ENCODE peak calls at places on chromosome 1, in seven cellular contexts. Y, M, P, I, E, J and G are unnamed samples.

GRCh38 chr1:57061369-57061768 is 95.6 kb upstream of the C8B start:
- DNase-seq in Y (no peak), I (peak; percentile 10), J (no peak), P (no peak), M (no peak), E (no peak), G (no peak)

GRCh38 chr1:101207891-101208290 is 28.9 kb upstream of the S1PR1 start:
- DNase-seq in M (no peak), J (no peak), Y (no peak), E (no peak), P (no peak), I (peak; percentile 34), G (no peak)

GRCh38 chr1:179589524-179589923 is 2.1 kb upstream of the TDRD5 start:
- DNase-seq in M (no peak), Y (no peak), I (no peak), P (no peak), E (no peak), J (no peak), G (no peak)

GRCh38 chr1:239987103-239987745 is 104.5 kb upstream of the FMN2 start:
- DNase-seq in J (no peak), I (peak; percentile 55), M (peak; percentile 73), E (no peak), P (peak; percentile 71), Y (no peak), G (no peak)

GRCh38 chr1:180566048-180566447 is 7.3 kb downstream of the OVAAL start:
- DNase-seq in J (no peak), M (no peak), Y (no peak), E (no peak), P (no peak), I (no peak), G (no peak)

GRCh38 chr1:208850441-208850840 is 606.3 kb upstream of the PLXNA2 start:
- DNase-seq in E (no peak), I (no peak), J (no peak), Y (no peak), M (no peak), P (no peak), G (no peak)

GRCh38 chr1:165416876-165417275 is 28.1 kb downstream of the RXRG start:
- DNase-seq in P (no peak), E (no peak), Y (no peak), J (no peak), I (no peak), M (no peak), G (no peak)

GRCh38 chr1:247487057-247487456 is 29.2 kb upstream of the OR2B11 start:
- DNase-seq in P (peak; percentile 71), Y (no peak), M (peak; percentile 21), J (no peak), I (peak; percentile 34), E (no peak), G (no peak)

GRCh38 chr1:200314085-200314750 is 95.6 kb downstream of the ZNF281 start:
- DNase-seq in P (peak; percentile 47), Y (no peak), J (no peak), M (no peak), I (peak; percentile 77), E (no peak), G (no peak)

GRCh38 chr1:66351474-66351873 is 182.5 kb upstream of the SGIP1 start:
- DNase-seq in I (peak; percentile 33), J (no peak), E (no peak), M (no peak), Y (no peak), P (no peak), G (no peak)

GRCh38 chr1:66346873-66347272 is 187.1 kb upstream of the SGIP1 start:
- DNase-seq in I (no peak), Y (no peak), J (no peak), P (no peak), E (no peak), M (no peak), G (no peak)

GRCh38 chr1:66351913-66352312 is 182.0 kb upstream of the SGIP1 start:
- DNase-seq in Y (no peak), P (no peak), I (no peak), M (no peak), J (no peak), E (no peak), G (peak; percentile 29)

GRCh38 chr1:66350001-66350547 is 183.9 kb upstream of the SGIP1 start:
- DNase-seq in I (peak; percentile 34), M (no peak), E (no peak), P (peak; percentile 77), Y (no peak), J (no peak), G (peak; percentile 39)

DNA sequence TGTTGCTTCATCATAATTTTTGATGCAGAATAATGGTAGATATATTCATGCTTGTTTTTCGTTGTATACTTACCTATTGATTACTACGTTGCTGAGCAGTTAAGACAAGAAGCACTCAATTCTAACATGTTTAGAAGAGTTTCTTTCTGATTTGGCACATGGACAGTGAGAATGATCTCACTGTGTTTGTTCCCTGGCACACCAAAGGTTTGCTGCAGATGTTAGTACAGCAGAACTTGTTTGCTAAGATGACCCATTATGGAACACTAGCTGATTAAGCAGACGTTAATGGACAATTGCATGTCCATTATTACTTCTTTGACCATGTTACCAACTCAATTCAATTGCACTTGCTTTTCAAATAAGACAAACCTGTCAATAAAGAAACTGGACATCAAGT is 184.7 kb upstream of the SGIP1 start:
- DNase-seq in E (no peak), J (no peak), P (no peak), Y (no peak), M (no peak), I (no peak), G (no peak)
- H3K27ac ChIP-seq in E (peak overlapping the region; percentile 83), J (peak overlapping the region; percentile 57), P (no peak overlapping the region), Y (no peak overlapping the region), M (no peak overlapping the region), I (no peak overlapping the region), G (peak overlapping the region; percentile 81)

GRCh38 chr1:219928791-219929118 is 398 bp upstream of the SLC30A10 start:
- DNase-seq in Y (no peak), P (no peak), I (no peak), J (no peak), M (no peak), E (no peak), G (no peak)

GRCh38 chr1:219927298-219927955 is 930 bp downstream of the SLC30A10 start:
- DNase-seq in P (no peak), M (no peak), E (no peak), Y (no peak), J (no peak), I (no peak), G (no peak)

GRCh38 chr1:219926363-219926998 is 1.9 kb downstream of the SLC30A10 start:
- DNase-seq in I (no peak), E (no peak), Y (no peak), M (no peak), P (no peak), J (no peak), G (no peak)

GRCh38 chr1:219931033-219931432 is 2.7 kb upstream of the SLC30A10 start:
- DNase-seq in P (no peak), J (no peak), M (no peak), E (no peak), I (no peak), Y (no peak), G (no peak)

GRCh38 chr1:219927956-219928790 is at the start of gene SLC30A10:
- DNase-seq in M (peak; percentile 37), Y (no peak), I (no peak), E (no peak), P (peak; percentile 83), J (no peak), G (no peak)
- H3K4me3 ChIP-seq in M (peak within 1 kb of the TSS; percentile 53), Y (peak within 1 kb of the TSS; percentile 64), I (peak within 1 kb of the TSS; percentile 19), E (peak within 1 kb of the TSS; percentile 37), P (peak within 1 kb of the TSS; percentile 68), J (peak within 1 kb of the TSS; percentile 21), G (no peak within 1 kb of the TSS)

DNA sequence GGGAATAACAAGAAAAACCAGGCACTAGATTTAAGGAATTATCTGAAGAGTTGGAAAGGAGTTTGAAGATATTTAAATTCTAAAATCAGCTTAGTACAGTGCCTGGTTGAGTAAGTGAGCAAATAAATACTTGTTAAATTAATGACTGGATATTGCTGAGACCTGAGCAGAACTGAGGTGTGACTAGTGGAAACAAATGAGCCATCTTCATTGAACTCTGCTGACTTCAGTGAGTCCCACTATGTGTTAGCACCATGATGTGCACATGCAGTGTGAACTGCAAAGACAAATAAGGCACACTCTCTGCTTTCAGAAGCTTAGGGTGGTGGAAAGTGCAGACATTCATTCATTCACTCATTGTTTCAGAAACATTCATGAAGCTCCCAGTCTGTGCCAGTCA is 48.7 kb downstream of the ELAPOR1 start:
- DNase-seq in I (no peak), E (no peak), P (no peak), M (no peak), Y (no peak), J (no peak), G (no peak)
- H3K27ac ChIP-seq in I (peak overlapping the region; percentile 60), E (peak overlapping the region; percentile 76), P (no peak overlapping the region), M (peak overlapping the region; percentile 35), Y (no peak overlapping the region), J (peak overlapping the region; percentile 77), G (no peak overlapping the region)

DNA sequence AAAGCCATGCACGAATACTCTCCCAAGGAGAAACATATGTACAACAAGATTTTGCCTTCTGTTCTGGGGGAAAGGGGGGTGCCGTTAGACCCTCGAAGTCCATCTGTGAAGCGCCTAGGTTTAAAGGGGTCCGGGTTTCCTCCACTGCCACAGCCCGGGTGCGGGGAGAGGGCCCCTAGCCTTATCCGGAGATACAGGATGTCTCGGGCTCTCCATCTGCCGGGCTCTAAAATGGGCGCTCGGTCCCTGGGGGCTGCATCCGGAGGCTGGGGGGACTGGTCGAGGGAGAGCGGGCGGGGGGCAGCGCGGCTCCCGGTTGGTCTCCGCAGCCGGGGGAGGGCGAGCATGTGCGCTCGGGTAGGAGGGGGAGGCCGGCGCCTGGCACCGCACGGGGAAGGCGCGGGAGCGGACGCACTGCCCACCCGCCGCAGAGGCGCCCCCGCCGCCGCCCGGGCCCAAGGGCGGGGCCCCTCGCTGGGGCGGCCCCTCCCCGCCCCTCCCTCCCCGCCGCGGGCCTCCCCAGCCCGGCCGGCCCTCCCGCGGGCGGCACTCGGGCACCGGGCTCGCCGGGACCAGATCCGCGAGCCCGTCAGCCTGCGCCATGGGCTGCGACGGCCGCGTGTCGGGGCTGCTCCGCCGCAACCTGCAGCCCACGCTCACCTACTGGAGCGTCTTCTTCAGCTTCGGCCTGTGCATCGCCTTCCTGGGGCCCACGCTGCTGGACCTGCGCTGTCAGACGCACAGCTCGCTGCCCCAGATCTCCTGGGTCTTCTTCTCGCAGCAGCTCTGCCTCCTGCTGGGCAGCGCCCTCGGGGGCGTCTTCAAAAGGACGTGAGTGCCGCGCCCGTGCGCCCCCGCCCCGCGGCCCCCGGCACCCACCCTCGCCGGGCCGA is 63.1 kb downstream of the ELK4 start:
- DNase-seq in J (no peak), Y (no peak), P (no peak), E (no peak), I (no peak), M (no peak), G (no peak)
- H3K4me3 ChIP-seq in J (peak overlapping the region; percentile 34), Y (peak overlapping the region; percentile 45), P (no peak overlapping the region), E (peak overlapping the region; percentile 53), I (peak overlapping the region; percentile 23), M (peak overlapping the region; percentile 44), G (no peak overlapping the region)

DNA sequence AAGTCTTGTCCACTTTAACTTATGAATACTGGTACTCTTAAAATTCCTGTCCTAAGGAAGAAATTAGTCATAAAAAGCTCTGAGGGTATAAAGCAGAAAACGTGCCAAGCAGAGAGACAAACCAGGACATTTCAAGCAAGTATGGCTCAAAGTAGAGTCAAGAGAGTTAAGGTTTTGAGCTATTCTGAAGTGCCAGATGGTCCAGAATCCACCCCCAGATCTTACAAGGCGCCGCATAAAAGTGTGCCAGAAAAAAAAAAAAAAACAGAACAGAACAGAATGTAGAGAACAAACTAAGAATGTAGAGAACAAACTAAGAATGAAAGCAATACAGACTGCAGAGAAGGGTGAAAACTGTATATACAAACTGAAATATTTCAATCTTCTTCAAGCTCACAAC is 12.5 kb downstream of the EPS15 start:
- DNase-seq in Y (no peak), I (peak; percentile 81), J (no peak), M (no peak), E (no peak), P (no peak), G (no peak)
- H3K27ac ChIP-seq in Y (no peak overlapping the region), I (no peak overlapping the region), J (no peak overlapping the region), M (peak overlapping the region; percentile 58), E (no peak overlapping the region), P (no peak overlapping the region), G (no peak overlapping the region)